ENCODE peak calls at places on chromosomes 7 and 10, in nine cellular contexts. Y is psoas muscle; D is suprapubic skin; W is choroid plexus epithelial cell; H is GM20000; K is lung; Q is AG09319; V is glutamatergic neuron; A is activated CD8-positive, alpha-beta T cell treated with anti-CD3 and anti-CD28 coated beads for 36 hours. R is an unnamed sample.

GRCh38 chr7:106947244-106947728 is 82.2 kb downstream of the PIK3CG start:
- DNase-seq in Y (no peak), D (no peak), W (peak), H (peak), K (peak), Q (peak), V (peak), A (peak), R (no peak)

GRCh38 chr10:124152781-124153600 is 59.6 kb upstream of the CHST15 start:
- DNase-seq in Y (peak), D (peak), W (peak), H (peak), K (peak), Q (no peak), V (no peak), A (peak), R (no peak)

GRCh38 chr7:114217026-114217425 is 197.6 kb upstream of the FOXP2 start:
- DNase-seq in Y (no peak), D (no peak), W (peak), H (no peak), K (no peak), Q (no peak), V (no peak), A (no peak), R (no peak)

GRCh38 chr7:38932509-38933168 is 23.6 kb upstream of the VPS41 start:
- DNase-seq in Y (peak), D (no peak), W (peak), H (peak), K (peak), Q (peak), V (peak), A (peak), R (peak)

GRCh38 chr7:3408814-3409595 is 108.0 kb downstream of the SDK1 start:
- DNase-seq in Y (no peak), D (no peak), W (peak), H (no peak), K (no peak), Q (no peak), V (no peak), A (no peak), R (no peak)

GRCh38 chr7:40455485-40455884 is 320.7 kb downstream of the SUGCT start:
- DNase-seq in Y (no peak), D (no peak), W (peak), H (no peak), K (no peak), Q (no peak), V (no peak), A (no peak), R (no peak)

GRCh38 chr7:82194011-82194410 is 249.6 kb downstream of the CACNA2D1 start:
- DNase-seq in Y (no peak), D (no peak), W (peak), H (no peak), K (no peak), Q (peak), V (no peak), A (no peak), R (no peak)

GRCh38 chr7:7369134-7369533 is 166.5 kb downstream of the COL28A1 start:
- DNase-seq in Y (no peak), D (no peak), W (no peak), H (no peak), K (no peak), Q (no peak), V (no peak), A (no peak), R (no peak)

GRCh38 chr10:127406018-127406550 is 143.0 kb upstream of the NPS start:
- DNase-seq in Y (no peak), D (peak), W (no peak), H (no peak), K (no peak), Q (no peak), V (no peak), A (no peak), R (no peak)

GRCh38 chr7:93622036-93622714 is 47.7 kb upstream of the CALCR start:
- DNase-seq in Y (no peak), D (no peak), W (peak), H (no peak), K (no peak), Q (no peak), V (peak), A (no peak), R (no peak)

GRCh38 chr7:101911800-101912705 is 94.6 kb downstream of the CUX1 start:
- DNase-seq in Y (peak), D (no peak), W (peak), H (no peak), K (peak), Q (no peak), V (peak), A (no peak), R (no peak)

GRCh38 chr10:123295644-123296043 is 141.4 kb downstream of the BUB3 start:
- DNase-seq in Y (no peak), D (no peak), W (no peak), H (no peak), K (no peak), Q (no peak), V (no peak), A (no peak), R (no peak)

GRCh38 chr10:99530108-99531025 is 2.4 kb upstream of the NKX2-3 start:
- DNase-seq in Y (no peak), D (no peak), W (no peak), H (no peak), K (no peak), Q (no peak), V (no peak), A (no peak), R (no peak)

GRCh38 chr10:118594392-118595063 is 920 bp downstream of the PRLHR start:
- DNase-seq in Y (peak), D (no peak), W (peak), H (peak), K (peak), Q (no peak), V (peak), A (peak), R (peak)

GRCh38 chr7:44735403-44736165 is 13.1 kb upstream of the ZMIZ2 start:
- DNase-seq in Y (no peak), D (no peak), W (peak), H (no peak), K (no peak), Q (peak), V (no peak), A (peak), R (no peak)

GRCh38 chr10:75165684-75166622 is 44.6 kb upstream of the VDAC2 start:
- DNase-seq in Y (no peak), D (no peak), W (peak), H (peak), K (no peak), Q (no peak), V (no peak), A (peak), R (no peak)

GRCh38 chr7:157513162-157513621 is 176.4 kb downstream of the DNAJB6 start:
- DNase-seq in Y (no peak), D (no peak), W (no peak), H (no peak), K (no peak), Q (no peak), V (no peak), A (no peak), R (no peak)

GRCh38 chr7:31114593-31115343 is 62.7 kb downstream of the ADCYAP1R1 start:
- DNase-seq in Y (no peak), D (no peak), W (peak), H (no peak), K (no peak), Q (no peak), V (no peak), A (peak), R (peak)

GRCh38 chr10:70967591-70968588 is 79.5 kb upstream of the PCBD1 start:
- DNase-seq in Y (no peak), D (no peak), W (peak), H (peak), K (no peak), Q (no peak), V (no peak), A (peak), R (no peak)

GRCh38 chr7:157808042-157808441 is 471.2 kb downstream of the DNAJB6 start:
- DNase-seq in Y (no peak), D (no peak), W (peak), H (no peak), K (no peak), Q (no peak), V (no peak), A (no peak), R (no peak)

GRCh38 chr7:78386520-78386919 is 587.9 kb downstream of the PHTF2 start:
- DNase-seq in Y (no peak), D (no peak), W (no peak), H (no peak), K (no peak), Q (no peak), V (no peak), A (no peak), R (no peak)

GRCh38 chr7:111029574-111030357 is 61.2 kb upstream of the LRRN3 start:
- DNase-seq in Y (no peak), D (no peak), W (peak), H (peak), K (peak), Q (no peak), V (no peak), A (peak), R (no peak)

GRCh38 chr7:11833431-11833830 is 1.4 kb upstream of the THSD7A start:
- DNase-seq in Y (no peak), D (no peak), W (no peak), H (no peak), K (no peak), Q (no peak), V (no peak), A (no peak), R (no peak)

GRCh38 chr10:67837519-67838314 is at the start of gene DNAJC12:
- DNase-seq in Y (no peak), D (no peak), W (peak), H (peak), K (no peak), Q (peak), V (no peak), A (peak), R (no peak)

GRCh38 chr10:85976267-85976793 is 390.3 kb downstream of the GRID1 start:
- DNase-seq in Y (no peak), D (no peak), W (no peak), H (no peak), K (no peak), Q (no peak), V (no peak), A (no peak), R (no peak)

GRCh38 chr7:49398730-49399129 is 374.7 kb upstream of the VWC2 start:
- DNase-seq in Y (no peak), D (no peak), W (no peak), H (no peak), K (no peak), Q (no peak), V (no peak), A (no peak), R (no peak)

GRCh38 chr10:11919271-11919670 is 96.1 kb downstream of the PROSER2 start:
- DNase-seq in Y (no peak), D (no peak), W (no peak), H (no peak), K (no peak), Q (no peak), V (no peak), A (no peak), R (no peak)

GRCh38 chr10:71263376-71263775 is 51.0 kb downstream of the UNC5B start:
- DNase-seq in Y (no peak), D (no peak), W (no peak), H (no peak), K (no peak), Q (no peak), V (no peak), A (no peak), R (no peak)

GRCh38 chr7:83672157-83672556 is 23.2 kb upstream of the SEMA3E start:
- DNase-seq in Y (no peak), D (no peak), W (no peak), H (no peak), K (no peak), Q (no peak), V (no peak), A (no peak), R (no peak)

GRCh38 chr10:118865998-118866778 is 111.4 kb upstream of the CACUL1 start:
- DNase-seq in Y (no peak), D (no peak), W (peak), H (no peak), K (no peak), Q (no peak), V (no peak), A (no peak), R (no peak)

GRCh38 chr10:4107328-4107851 is 322.4 kb upstream of the KLF6 start:
- DNase-seq in Y (no peak), D (no peak), W (no peak), H (no peak), K (no peak), Q (no peak), V (no peak), A (no peak), R (no peak)

GRCh38 chr10:110843796-110844616 is 27.7 kb upstream of the PDCD4 start:
- DNase-seq in Y (no peak), D (no peak), W (no peak), H (no peak), K (no peak), Q (no peak), V (no peak), A (no peak), R (no peak)

GRCh38 chr10:123144697-123145541 is 3.0 kb upstream of the HMX2 start:
- DNase-seq in Y (no peak), D (no peak), W (no peak), H (peak), K (no peak), Q (no peak), V (no peak), A (peak), R (no peak)

GRCh38 chr7:98994046-98994944 is 116.0 kb downstream of the TRRAP start:
- DNase-seq in Y (no peak), D (peak), W (no peak), H (no peak), K (no peak), Q (no peak), V (no peak), A (no peak), R (no peak)

DNA sequence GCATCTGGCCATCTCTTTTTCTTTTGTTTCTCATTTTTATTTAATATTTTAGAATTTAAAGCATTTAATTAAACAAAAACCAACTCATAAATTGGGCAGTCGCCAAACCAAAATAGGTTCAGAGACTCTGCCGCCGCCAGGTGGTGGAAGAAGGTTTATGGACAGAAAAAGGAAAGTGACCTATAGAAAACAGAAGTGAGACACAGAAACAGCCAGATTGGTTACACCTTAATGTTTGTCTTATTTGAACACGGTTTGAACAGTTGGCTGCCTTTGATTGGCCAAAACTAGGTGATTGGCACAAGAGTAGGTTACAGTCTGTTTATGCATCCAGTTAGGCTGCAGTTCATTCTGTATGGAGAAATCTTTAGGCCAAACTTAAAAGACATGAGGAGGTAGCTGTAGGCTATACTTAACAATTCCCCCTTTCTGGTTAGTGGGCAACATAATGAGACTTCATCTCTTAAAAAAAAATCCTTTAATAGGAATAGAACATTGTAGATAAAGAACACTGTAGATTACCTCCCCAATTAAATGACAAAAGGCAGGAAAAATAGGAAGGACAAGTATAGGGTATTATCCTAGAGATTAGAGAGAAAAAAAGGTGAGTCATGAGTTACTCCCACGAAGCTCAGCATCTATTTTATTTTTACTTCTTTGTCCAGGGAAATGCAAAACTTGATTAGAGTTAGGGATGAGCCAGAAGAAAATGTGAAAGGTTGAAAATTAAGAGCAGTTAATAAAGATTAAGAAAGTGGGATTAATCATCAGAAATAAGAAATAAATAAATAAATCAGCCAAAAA is 23.9 kb upstream of the CYCS start:
- DNase-seq in Y (no peak), D (no peak), W (no peak), H (no peak), K (no peak), Q (no peak), V (no peak), A (peak), R (no peak)
- TF ChIP-seq CTCF in Y (no peak), D (no peak), W (no peak), H (no peak), K (no peak), Q (no peak), V (no peak), A (no peak), R (no peak)

DNA sequence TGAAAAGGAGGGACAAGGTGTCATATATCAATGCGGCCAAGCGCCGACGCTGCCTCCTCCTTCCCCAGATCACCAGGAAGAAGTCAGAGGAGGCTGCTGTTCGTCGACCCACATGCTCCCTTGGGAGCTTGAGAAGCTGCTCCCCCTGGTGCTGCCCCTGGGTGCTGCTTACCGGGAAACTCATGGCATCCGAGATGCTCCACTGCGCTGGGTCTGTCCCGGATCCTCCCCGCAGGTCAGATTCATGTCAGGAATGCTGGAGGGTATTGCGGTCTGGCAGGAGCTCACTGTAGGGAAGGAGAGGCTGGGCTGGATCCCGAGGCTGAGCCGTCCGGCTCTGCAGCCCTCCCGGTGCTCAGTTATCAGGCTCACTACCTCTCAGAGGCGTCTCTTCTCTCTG is 123.7 kb upstream of the FAM20C start:
- DNase-seq in Y (no peak), D (peak), W (peak), H (no peak), K (no peak), Q (peak), V (no peak), A (no peak), R (no peak)
- TF ChIP-seq CTCF in Y (no peak), D (no peak), W (peak), H (no peak), K (no peak), Q (peak), V (no peak), A (no peak), R (no peak)

GRCh38 chr10:43376046-43376635 is 4.7 kb downstream of the FXYD4 start:
- DNase-seq in Y (no peak), D (no peak), W (no peak), H (no peak), K (no peak), Q (no peak), V (no peak), A (no peak), R (no peak)

GRCh38 chr10:43375401-43376020 is 4.1 kb downstream of the FXYD4 start:
- DNase-seq in Y (no peak), D (no peak), W (no peak), H (no peak), K (no peak), Q (no peak), V (no peak), A (no peak), R (no peak)

GRCh38 chr10:43374194-43374593 is 2.8 kb downstream of the FXYD4 start:
- DNase-seq in Y (no peak), D (no peak), W (no peak), H (no peak), K (no peak), Q (no peak), V (no peak), A (no peak), R (no peak)

GRCh38 chr10:43376828-43377227 is 5.4 kb downstream of the FXYD4 start:
- DNase-seq in Y (no peak), D (no peak), W (no peak), H (no peak), K (no peak), Q (no peak), V (no peak), A (no peak), R (no peak)

DNA sequence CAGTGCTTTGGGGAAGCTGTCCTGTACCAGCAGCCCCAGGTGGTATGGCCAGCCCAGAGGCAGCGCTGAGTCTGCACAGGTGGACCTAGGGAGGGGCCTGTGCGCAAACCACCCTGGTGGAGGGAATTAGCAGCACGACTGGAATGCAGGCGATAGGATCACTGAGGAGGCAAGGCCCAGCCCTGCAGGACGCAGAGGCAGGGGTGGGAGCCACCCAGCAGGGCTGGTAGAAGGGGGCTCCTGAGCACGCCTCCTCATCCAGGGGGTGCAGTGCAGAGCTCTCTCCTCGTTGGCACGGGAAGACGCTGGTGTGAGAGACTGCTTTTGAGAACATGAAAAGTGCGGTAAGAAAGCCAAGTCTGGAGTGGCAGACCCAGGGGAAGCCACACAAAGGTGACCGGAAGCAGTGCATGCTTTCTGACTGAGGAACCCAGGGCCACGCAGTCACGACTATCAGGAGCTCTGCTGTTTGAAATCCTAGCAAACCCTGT is 6.0 kb downstream of the FXYD4 start:
- DNase-seq in Y (no peak), D (no peak), W (no peak), H (no peak), K (peak), Q (no peak), V (no peak), A (no peak), R (no peak)
- TF ChIP-seq CTCF in Y (no peak), D (no peak), W (peak), H (no peak), K (no peak), Q (no peak), V (no peak), A (no peak), R (peak)

GRCh38 chr7:123633553-123633952 is 22.1 kb upstream of the LMOD2 start:
- DNase-seq in Y (no peak), D (no peak), W (peak), H (no peak), K (no peak), Q (peak), V (no peak), A (no peak), R (no peak)

GRCh38 chr7:123637203-123637602 is 18.5 kb upstream of the LMOD2 start:
- DNase-seq in Y (no peak), D (no peak), W (peak), H (no peak), K (no peak), Q (no peak), V (no peak), A (no peak), R (no peak)

GRCh38 chr7:123632808-123633207 is 22.9 kb upstream of the LMOD2 start:
- DNase-seq in Y (no peak), D (no peak), W (no peak), H (no peak), K (no peak), Q (no peak), V (no peak), A (no peak), R (no peak)

GRCh38 chr7:123637878-123638277 is 17.8 kb upstream of the LMOD2 start:
- DNase-seq in Y (no peak), D (no peak), W (no peak), H (no peak), K (no peak), Q (no peak), V (no peak), A (no peak), R (no peak)

DNA sequence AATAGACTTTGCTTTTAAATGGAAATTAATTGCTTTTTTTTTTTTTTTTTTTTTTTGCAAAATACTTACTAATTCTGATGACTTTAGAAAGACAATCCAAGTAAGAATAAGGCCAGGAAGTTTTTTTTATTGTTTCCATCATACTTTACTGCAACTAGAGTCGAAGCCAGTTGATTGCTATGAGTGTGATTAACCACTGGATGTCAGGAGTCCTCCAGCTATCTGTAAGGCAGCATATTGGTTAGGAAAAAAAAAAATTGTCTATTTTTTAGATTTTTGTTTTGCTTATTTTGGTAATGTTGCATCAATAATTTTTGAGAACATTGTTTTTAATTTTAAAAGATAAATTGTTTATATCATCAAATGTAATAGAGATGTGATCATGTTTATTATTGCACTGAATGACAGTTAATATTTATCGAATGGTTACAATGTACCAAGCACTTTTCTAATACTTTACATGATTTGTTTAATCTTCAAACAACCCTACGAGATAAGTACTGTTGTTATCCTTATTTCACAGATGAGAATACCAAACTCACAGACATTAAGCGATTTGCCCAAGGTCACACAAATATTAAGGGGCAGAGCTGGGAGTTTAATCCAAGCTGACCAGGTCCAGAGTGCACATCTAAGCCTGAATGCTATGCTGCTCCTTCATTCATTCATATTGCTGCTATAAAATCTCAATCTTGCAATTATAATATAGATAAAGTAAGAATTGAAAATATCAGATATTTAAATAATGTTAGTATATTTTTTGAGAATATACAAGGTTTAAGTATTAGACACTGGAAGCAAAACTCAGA is 19.9 kb upstream of the LMOD2 start:
- DNase-seq in Y (no peak), D (no peak), W (peak), H (no peak), K (no peak), Q (no peak), V (no peak), A (no peak), R (no peak)
- TF ChIP-seq CTCF in Y (peak), D (peak), W (peak), H (peak), K (peak), Q (peak), V (peak), A (peak), R (peak)

R was measured in mesothelial cell of epicardium.